ENCODE peak calls at places on chromosomes 2 and 18, in eight cellular contexts. L is heart right ventricle, V is psoas muscle, Z is Calu3, G is colonic mucosa, I is pancreas, R is GM23338, Y is PC-3. C is an unnamed sample.

GRCh38 chr2:78861546-78861945 is 164.0 kb upstream of the REG3G start:
- DNase-seq in R (peak; percentile 74), I (peak; percentile 9), Z (no peak), L (no peak), G (no peak), Y (peak; percentile 39), V (no peak), C (no peak)

GRCh38 chr2:241018051-241018891 is 19.9 kb downstream of the SNED1 start:
- DNase-seq in L (no peak), Z (no peak), V (peak; percentile 49), R (no peak), I (no peak), G (no peak), Y (peak; percentile 25), C (no peak)

GRCh38 chr18:78774741-78775141 is 204.9 kb upstream of the SALL3 start:
- DNase-seq in I (no peak), G (no peak), V (no peak), Y (no peak), R (no peak), Z (no peak), L (no peak), C (no peak)

GRCh38 chr18:23765931-23766330 is 76.7 kb downstream of the LAMA3 start:
- DNase-seq in Z (no peak), V (no peak), R (no peak), Y (no peak), I (no peak), G (no peak), L (no peak), C (no peak)

GRCh38 chr2:55888941-55889340 is 34.6 kb downstream of the EFEMP1 start:
- DNase-seq in V (no peak), I (no peak), L (peak; percentile 17), R (no peak), G (no peak), Z (no peak), Y (peak; percentile 17), C (no peak)

GRCh38 chr2:113253453-113253852 is 25.3 kb downstream of the PAX8 start:
- DNase-seq in R (no peak), Z (no peak), I (no peak), L (no peak), Y (peak; percentile 53), V (no peak), G (no peak), C (no peak)

GRCh38 chr2:188132385-188132784 is 159.3 kb upstream of the GULP1 start:
- DNase-seq in R (no peak), Z (no peak), G (peak; percentile 19), L (peak; percentile 20), Y (no peak), V (peak; percentile 56), I (no peak), C (no peak)

GRCh38 chr2:32711219-32711618 is 83.4 kb downstream of the TTC27 start:
- DNase-seq in L (no peak), R (no peak), V (no peak), Y (peak; percentile 90), Z (no peak), G (no peak), I (no peak), C (no peak)

GRCh38 chr2:150997702-150998480 is 263.8 kb downstream of the RBM43 start:
- DNase-seq in L (no peak), V (no peak), R (no peak), I (no peak), G (no peak), Y (no peak), Z (no peak), C (no peak)

GRCh38 chr18:50853863-50854271 is 25.1 kb upstream of the ME2 start:
- DNase-seq in R (no peak), G (peak; percentile 59), V (no peak), L (no peak), Z (peak; percentile 42), Y (peak; percentile 29), I (no peak), C (no peak)

GRCh38 chr2:226903179-226903578 is 67.3 kb downstream of the RHBDD1 start:
- DNase-seq in Z (no peak), G (no peak), V (no peak), L (no peak), I (no peak), R (no peak), Y (peak; percentile 77), C (no peak)

GRCh38 chr2:42614838-42615237 is 46.4 kb downstream of the MTA3 start:
- DNase-seq in R (no peak), L (no peak), Y (no peak), Z (peak; percentile 6), V (no peak), G (no peak), I (no peak), C (no peak)

GRCh38 chr2:157747695-157748370 is 119.2 kb upstream of the ACVR1C start:
- DNase-seq in L (no peak), V (peak; percentile 78), R (no peak), Y (no peak), I (peak; percentile 18), Z (no peak), G (no peak), C (no peak)

GRCh38 chr2:33236457-33236856 is 240.0 kb upstream of the RASGRP3 start:
- DNase-seq in L (no peak), Z (no peak), Y (peak; percentile 83), I (no peak), R (no peak), V (no peak), G (no peak), C (no peak)

GRCh38 chr2:225486226-225486625 is 86.7 kb downstream of the NYAP2 start:
- DNase-seq in Z (no peak), V (no peak), R (no peak), L (no peak), I (no peak), Y (no peak), G (no peak), C (no peak)

GRCh38 chr2:127451981-127452380 is 33.8 kb downstream of the PROC start:
- DNase-seq in R (no peak), I (no peak), L (no peak), V (no peak), Y (no peak), G (no peak), Z (no peak), C (no peak)

GRCh38 chr2:152676461-152676860 is 40.8 kb downstream of the PRPF40A start:
- DNase-seq in V (no peak), I (no peak), L (no peak), Y (no peak), G (no peak), R (no peak), Z (no peak), C (no peak)

GRCh38 chr2:85326946-85327756 is 638 bp downstream of the TGOLN2 start:
- DNase-seq in L (peak; percentile 60), G (peak; percentile 65), V (peak; percentile 74), Y (peak; percentile 25), Z (peak; percentile 39), R (peak; percentile 47), I (peak; percentile 47), C (no peak)

GRCh38 chr2:160194946-160195345 is 5.1 kb downstream of the ITGB6 start:
- DNase-seq in R (no peak), V (no peak), L (no peak), Z (no peak), I (no peak), G (no peak), Y (no peak), C (no peak)

GRCh38 chr2:218095853-218096252 is 26.8 kb downstream of the RUFY4 start:
- DNase-seq in V (no peak), L (no peak), R (no peak), Z (no peak), I (no peak), Y (no peak), G (no peak), C (no peak)

GRCh38 chr2:218091743-218092142 is 22.7 kb downstream of the RUFY4 start:
- DNase-seq in Z (no peak), V (no peak), R (no peak), G (no peak), Y (no peak), L (no peak), I (no peak), C (no peak)

GRCh38 chr2:218097975-218098374 is 27.9 kb upstream of the CXCR2 start:
- DNase-seq in Y (no peak), L (no peak), I (no peak), V (no peak), G (no peak), Z (no peak), R (no peak), C (no peak)

DNA sequence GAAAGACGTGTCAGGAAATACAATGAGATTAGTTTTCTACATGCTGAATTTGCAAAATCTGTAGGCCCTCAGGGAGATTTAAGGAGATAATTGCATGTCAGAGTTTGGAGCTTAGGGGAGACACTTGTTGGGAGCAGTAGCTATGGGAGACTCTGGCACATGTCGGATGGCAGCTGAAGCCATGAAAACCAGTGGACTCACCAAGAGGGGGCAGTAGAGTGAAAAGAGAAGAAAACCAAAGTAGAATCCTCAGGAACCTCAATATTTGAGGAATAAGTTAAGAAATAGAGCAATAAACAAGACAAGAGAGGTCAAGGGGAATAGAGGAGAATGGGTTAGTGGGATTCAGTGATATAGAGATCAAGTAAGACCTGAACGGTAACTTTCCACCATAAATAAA is 24.8 kb downstream of the RUFY4 start:
- DNase-seq in I (no peak), L (no peak), R (peak; percentile 53), G (no peak), Z (no peak), V (no peak), Y (no peak), C (no peak)
- TF ChIP-seq CTCF in I (no peak), L (no peak), R (peak; percentile 60), G (no peak), Z (no peak), V (no peak), Y (no peak), C (no peak)

DNA sequence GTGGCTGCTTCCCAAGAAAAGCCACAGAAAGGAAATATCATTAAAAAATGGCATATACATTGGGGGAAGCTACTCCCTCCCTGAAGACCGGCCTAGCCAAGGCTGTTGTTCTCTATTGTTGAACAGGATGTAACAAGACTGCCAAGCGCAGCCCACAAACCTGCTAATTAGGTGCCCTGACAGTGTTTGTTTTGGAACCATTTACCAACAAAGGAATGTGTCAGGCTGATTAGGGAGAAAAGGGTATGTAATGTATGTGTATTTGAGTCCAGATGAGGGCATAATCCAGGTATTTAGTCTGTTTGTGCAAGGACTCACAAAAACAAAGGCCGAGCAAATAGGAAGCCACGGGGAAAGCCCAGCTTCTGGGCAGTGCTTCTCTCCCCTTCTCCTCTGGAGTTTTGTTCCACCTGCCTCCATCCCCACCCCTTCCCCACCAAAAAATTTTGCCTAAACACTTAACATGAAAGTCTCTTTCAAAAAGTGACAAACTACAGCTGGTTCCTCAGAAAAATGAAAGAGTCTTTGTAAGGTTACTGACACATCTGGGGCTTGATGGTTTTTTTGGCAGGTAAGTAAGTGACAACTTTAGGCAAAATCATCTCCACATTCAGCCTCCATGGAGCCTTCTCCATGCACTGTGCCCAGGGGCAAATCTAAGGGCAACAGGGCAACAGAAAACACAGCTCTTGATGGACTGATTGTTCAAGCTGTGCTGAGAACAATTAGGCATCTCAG is 78.3 kb upstream of the FZD5 start:
- DNase-seq in Y (peak; percentile 84), L (no peak), G (peak; percentile 83), Z (peak; percentile 74), I (peak; percentile 72), R (peak; percentile 47), V (no peak), C (no peak)
- TF ChIP-seq CTCF in Y (no peak), L (no peak), G (no peak), Z (no peak), I (no peak), R (no peak), V (no peak), C (no peak)

GRCh38 chr2:24183369-24184069 is 8.7 kb downstream of the FAM228A start:
- DNase-seq in G (no peak), V (no peak), Y (no peak), I (no peak), Z (no peak), L (no peak), R (no peak), C (no peak)
- TF ChIP-seq CTCF in G (no peak), V (no peak), Y (no peak), I (no peak), Z (no peak), L (no peak), R (no peak), C (no peak)

GRCh38 chr18:13525381-13526029 is 200.9 kb downstream of the FAM210A start:
- DNase-seq in Z (no peak), Y (no peak), V (no peak), L (no peak), R (peak; percentile 35), I (no peak), G (no peak), C (no peak)
- TF ChIP-seq CTCF in Z (no peak), Y (no peak), V (no peak), L (no peak), R (peak; percentile 37), I (no peak), G (no peak), C (no peak)

C was measured in mesothelial cell of epicardium.